ENCODE peak calls at places on chromosomes 6 and 20, in seven cellular contexts. H, M, D, G, R, K and U are unnamed samples.

GRCh38 chr6:77334093-77334492 is 129.2 kb downstream of the HTR1B start:
- DNase-seq in H (no peak), M (no peak), D (no peak), G (no peak), R (no peak), K (no peak), U (no peak)

GRCh38 chr20:53517146-53517545 is 76.5 kb downstream of the ZNF217 start:
- DNase-seq in H (no peak), M (no peak), D (no peak), G (no peak), R (no peak), K (no peak), U (peak)

GRCh38 chr20:5621305-5621704 is 128.9 kb upstream of the SHLD1 start:
- DNase-seq in H (no peak), M (no peak), D (no peak), G (no peak), R (no peak), K (no peak), U (peak)

GRCh38 chr20:44080646-44081267 is 106.2 kb downstream of the JPH2 start:
- DNase-seq in H (peak), M (peak), D (peak), G (peak), R (peak), K (peak), U (peak)

GRCh38 chr6:23266536-23266935 is 697.2 kb downstream of the HDGFL1 start:
- DNase-seq in H (no peak), M (no peak), D (no peak), G (no peak), R (no peak), K (no peak), U (no peak)

GRCh38 chr6:75349262-75349984 is 64.8 kb upstream of the TMEM30A start:
- DNase-seq in H (no peak), M (no peak), D (no peak), G (no peak), R (no peak), K (peak), U (no peak)

GRCh38 chr20:63846938-63847373 is 14.3 kb upstream of the ABHD16B start:
- DNase-seq in H (no peak), M (no peak), D (no peak), G (no peak), R (no peak), K (no peak), U (no peak)

GRCh38 chr20:25848222-25848621 is 151.6 kb upstream of the ZNF337 start:
- DNase-seq in H (no peak), M (no peak), D (no peak), G (no peak), R (no peak), K (no peak), U (peak)

GRCh38 chr20:57596998-57597939 is 23.0 kb downstream of the ZBP1 start:
- DNase-seq in H (peak), M (peak), D (no peak), G (peak), R (peak), K (peak), U (peak)

GRCh38 chr6:97280766-97281165 is 2.2 kb downstream of the MMS22L start:
- DNase-seq in H (no peak), M (no peak), D (no peak), G (no peak), R (no peak), K (no peak), U (no peak)

GRCh38 chr6:147508073-147508870 is at the start of gene SAMD5:
- DNase-seq in H (no peak), M (peak), D (no peak), G (no peak), R (peak), K (peak), U (peak)

GRCh38 chr6:80154160-80154559 is 47.7 kb downstream of the BCKDHB start:
- DNase-seq in H (no peak), M (no peak), D (no peak), G (no peak), R (no peak), K (no peak), U (no peak)

GRCh38 chr6:44388135-44388487 is 605 bp downstream of the CDC5L start:
- DNase-seq in H (peak), M (no peak), D (no peak), G (no peak), R (peak), K (no peak), U (no peak)

GRCh38 chr6:6057442-6058053 is 50.8 kb upstream of the NRN1 start:
- DNase-seq in H (no peak), M (no peak), D (no peak), G (no peak), R (peak), K (no peak), U (no peak)

GRCh38 chr6:138817799-138818198 is 21.9 kb downstream of the ECT2L start:
- DNase-seq in H (no peak), M (peak), D (no peak), G (no peak), R (no peak), K (peak), U (peak)